ENCODE peak calls at places on chromosomes 4 and X, in five cellular contexts. G is tibial artery, T is ascending aorta, F is lower lobe of right lung, O is hepatocyte. S is an unnamed sample.

GRCh38 chr4:177596035-177596434 is 153.8 kb upstream of the AGA start:
- DNase-seq in T (peak; percentile 62), O (peak; percentile 66), F (no peak), G (no peak), S (peak; percentile 61)

GRCh38 chr4:15920723-15921591 is 17.6 kb downstream of the FGFBP1 start:
- DNase-seq in T (peak; percentile 92), F (peak; percentile 59), O (peak; percentile 54), G (peak; percentile 84), S (peak; percentile 96)

GRCh38 chr4:23374280-23374679 is 515.6 kb downstream of the PPARGC1A start:
- DNase-seq in T (no peak), O (peak; percentile 56), F (no peak), G (no peak), S (no peak)

GRCh38 chrX:131840799-131841495 is 182.2 kb upstream of the STK26 start:
- DNase-seq in O (no peak), T (no peak), F (no peak), G (no peak), S (no peak)

GRCh38 chr4:20195071-20195885 is 56.4 kb upstream of the SLIT2 start:
- DNase-seq in O (no peak), T (no peak), G (no peak), F (no peak), S (peak; percentile 61)

GRCh38 chr4:109755656-109756055 is 25.8 kb upstream of the PLA2G12A start:
- DNase-seq in O (no peak), G (no peak), T (no peak), F (no peak), S (no peak)

GRCh38 chrX:133983974-133984578 is 1.3 kb downstream of the GPC3 start:
- DNase-seq in O (no peak), T (no peak), F (no peak), G (no peak), S (no peak)

GRCh38 chr4:30495261-30496050 is 224.7 kb upstream of the PCDH7 start:
- DNase-seq in T (no peak), O (no peak), F (no peak), G (no peak), S (no peak)

GRCh38 chrX:40647307-40648197 is at the start of gene CXorf38:
- DNase-seq in O (peak; percentile 94), T (peak; percentile 96), F (peak; percentile 91), G (peak; percentile 86), S (peak; percentile 81)

GRCh38 chr4:65120287-65120686 is 550.0 kb downstream of the EPHA5 start:
- DNase-seq in O (no peak), T (no peak), G (no peak), F (no peak), S (no peak)
- H3K4me3 ChIP-seq in O (no peak overlapping the region), T (no peak overlapping the region), G (no peak overlapping the region), F (no peak overlapping the region), S (no peak overlapping the region)

DNA sequence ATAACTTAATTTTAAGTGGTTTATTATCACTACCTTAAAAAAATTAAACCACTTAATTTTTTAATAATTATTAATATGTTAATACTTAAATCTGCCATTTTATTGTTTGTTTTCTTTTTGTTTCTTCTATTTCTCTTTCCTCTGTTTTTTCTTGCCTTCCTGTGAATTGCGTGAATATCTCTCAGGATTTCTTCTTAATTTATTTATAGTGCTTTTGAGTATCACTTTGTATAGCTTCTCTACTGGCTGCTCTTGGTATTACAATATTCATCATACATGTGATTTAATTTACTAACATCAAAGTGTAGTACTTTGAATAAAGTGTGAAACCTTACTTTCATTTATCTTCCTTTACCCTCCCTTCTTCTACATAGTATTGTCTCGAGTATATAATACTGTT is 349.5 kb upstream of the CPXCR1 start:
- DNase-seq in G (no peak), O (no peak), T (no peak), F (no peak), S (no peak)
- TF ChIP-seq CTCF in G (no peak), O (peak; percentile 12), T (no peak), F (no peak), S (no peak)

DNA sequence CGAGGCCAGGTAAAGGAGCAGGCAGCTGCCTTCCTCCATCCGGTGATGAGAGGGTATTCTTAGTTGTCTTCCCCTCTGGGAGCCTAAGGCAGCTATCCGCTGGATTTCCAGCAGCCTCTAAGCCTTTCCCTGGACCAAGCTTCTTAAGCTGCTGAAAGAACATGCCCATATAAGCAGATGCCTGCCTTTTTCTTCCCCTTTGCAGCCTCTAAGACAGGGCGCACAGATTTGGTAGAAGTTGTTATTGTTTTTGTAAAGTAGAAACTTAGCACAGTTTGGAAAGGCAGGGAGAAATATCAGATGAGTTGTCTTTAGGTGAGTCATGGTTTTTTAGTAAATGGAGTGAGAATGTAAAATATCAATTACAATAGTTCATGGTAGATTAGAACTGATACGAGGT is 210.8 kb downstream of the ARHGAP10 start:
- DNase-seq in O (no peak), G (no peak), F (no peak), T (no peak), S (no peak)
- H3K4me3 ChIP-seq in O (no peak overlapping the region), G (no peak overlapping the region), F (no peak overlapping the region), T (no peak overlapping the region), S (no peak overlapping the region)

GRCh38 chrX:35098419-35098818 is 155.8 kb downstream of the FAM47B start:
- DNase-seq in F (no peak), G (no peak), O (no peak), T (no peak), S (peak; percentile 1)
- TF ChIP-seq CTCF in F (no peak), G (no peak), O (no peak), T (no peak), S (peak; percentile 19)

GRCh38 chr4:74367656-74368055 is 2.7 kb downstream of the EREG start:
- DNase-seq in T (no peak), O (no peak), G (no peak), F (no peak), S (no peak)

GRCh38 chr4:74362347-74362746 is 2.6 kb upstream of the EREG start:
- DNase-seq in G (no peak), O (no peak), T (no peak), F (no peak), S (no peak)

GRCh38 chr4:74366367-74366891 is 1.5 kb downstream of the EREG start:
- DNase-seq in T (no peak), O (no peak), F (no peak), G (no peak), S (no peak)

GRCh38 chr4:74364649-74365491 is at the start of gene EREG:
- DNase-seq in G (peak; percentile 24), O (peak; percentile 45), T (no peak), F (peak; percentile 63), S (peak; percentile 29)

GRCh38 chr4:74365761-74366160 is 816 bp downstream of the EREG start:
- DNase-seq in O (peak; percentile 31), T (no peak), G (no peak), F (no peak), S (no peak)
- H3K4me3 ChIP-seq in O (peak overlapping the region; percentile 56), T (peak overlapping the region; percentile 65), G (peak overlapping the region; percentile 55), F (peak overlapping the region; percentile 51), S (no peak overlapping the region)